ENCODE peak calls at places on chromosomes 16 and 17, in four cellular contexts. Y is upper lobe of left lung, P is fibroblast of pulmonary artery, J is heart right ventricle. S is an unnamed sample.

GRCh38 chr17:2855063-2855600 is 58.9 kb downstream of the RAP1GAP2 start:
- DNase-seq in Y (no peak), P (no peak), J (no peak), S (no peak)

GRCh38 chr16:56163938-56164337 is 27.4 kb upstream of the GNAO1 start:
- DNase-seq in Y (no peak), P (no peak), J (no peak), S (no peak)

GRCh38 chr16:57042157-57043111 is 49.9 kb upstream of the CPNE2 start:
- DNase-seq in Y (no peak), P (no peak), J (no peak), S (peak)

GRCh38 chr17:45077643-45078042 is 16.5 kb downstream of the NMT1 start:
- DNase-seq in Y (no peak), P (no peak), J (no peak), S (no peak)

GRCh38 chr17:28333083-28333746 is 2.1 kb downstream of the IFT20 start:
- DNase-seq in Y (no peak), P (no peak), J (no peak), S (no peak)

GRCh38 chr17:77228224-77229215 is 87.8 kb downstream of the SEC14L1 start:
- DNase-seq in Y (no peak), P (no peak), J (no peak), S (no peak)

GRCh38 chr16:23952128-23953041 is 116.6 kb downstream of the PRKCB start:
- DNase-seq in Y (no peak), P (no peak), J (no peak), S (no peak)

GRCh38 chr17:79049821-79050220 is 24.8 kb upstream of the ENGASE start:
- DNase-seq in Y (peak), P (no peak), J (no peak), S (no peak)

GRCh38 chr17:57757735-57758134 is 12.6 kb upstream of the CCDC182 start:
- DNase-seq in Y (no peak), P (no peak), J (no peak), S (no peak)

GRCh38 chr16:30005341-30006094 is 5.3 kb downstream of the DOC2A start:
- DNase-seq in Y (peak), P (peak), J (no peak), S (peak)

GRCh38 chr17:77343031-77343866 is 202.5 kb downstream of the SEC14L1 start:
- DNase-seq in Y (no peak), P (no peak), J (no peak), S (no peak)

GRCh38 chr17:7217113-7217987 is 2.3 kb downstream of the DLG4 start:
- DNase-seq in Y (peak), P (peak), J (peak), S (no peak)

GRCh38 chr16:15887283-15887682 is 1.1 kb downstream of the CEP20 start:
- DNase-seq in Y (no peak), P (no peak), J (no peak), S (no peak)

GRCh38 chr17:41377546-41377945 is 4.6 kb downstream of the KRT34 start:
- DNase-seq in Y (no peak), P (peak), J (no peak), S (no peak)

DNA sequence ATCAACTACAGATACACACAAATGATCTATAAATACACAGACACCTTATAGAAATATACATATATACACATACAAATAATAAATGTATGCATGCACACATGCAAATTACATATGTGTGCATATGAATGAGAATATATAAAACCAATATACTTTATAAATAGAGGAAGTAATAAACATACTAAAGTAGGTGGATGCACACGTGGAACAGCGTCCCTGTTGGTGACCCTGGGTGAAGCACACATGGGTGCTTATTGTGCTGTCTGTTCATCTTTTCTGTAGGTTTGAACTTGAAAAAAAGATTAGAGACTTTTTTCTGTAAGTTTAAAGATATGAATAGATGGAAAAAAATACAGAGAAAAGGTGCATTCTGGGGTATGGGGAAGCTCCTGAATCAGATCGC is 111.3 kb downstream of the SDR42E1 start:
- DNase-seq in Y (no peak), P (no peak), J (no peak), S (no peak)
- TF ChIP-seq CTCF in Y (no peak), P (no peak), J (no peak), S (no peak)

GRCh38 chr17:14510136-14510535 is 209.3 kb downstream of the HS3ST3B1 start:
- DNase-seq in Y (no peak), P (no peak), J (no peak), S (no peak)

GRCh38 chr17:14513835-14514234 is 213.0 kb downstream of the HS3ST3B1 start:
- DNase-seq in Y (no peak), P (no peak), J (no peak), S (no peak)

GRCh38 chr17:14515015-14515414 is 214.1 kb downstream of the HS3ST3B1 start:
- DNase-seq in Y (no peak), P (no peak), J (no peak), S (no peak)
- TF ChIP-seq CTCF in Y (no peak), P (no peak), J (no peak), S (no peak)

GRCh38 chr16:79769320-79770243 is 169.0 kb upstream of the MAF start:
- DNase-seq in Y (no peak), P (no peak), J (no peak), S (no peak)

GRCh38 chr16:79768594-79768993 is 168.1 kb upstream of the MAF start:
- DNase-seq in Y (no peak), P (no peak), J (no peak), S (no peak)

GRCh38 chr16:79770244-79771064 is 169.9 kb upstream of the MAF start:
- DNase-seq in Y (peak), P (peak), J (peak), S (peak)

GRCh38 chr16:79764415-79765149 is 164.0 kb upstream of the MAF start:
- DNase-seq in Y (no peak), P (no peak), J (no peak), S (no peak)

GRCh38 chr16:79767597-79768280 is 167.2 kb upstream of the MAF start:
- DNase-seq in Y (no peak), P (peak), J (no peak), S (no peak)
- TF ChIP-seq CTCF in Y (no peak), P (peak), J (no peak), S (no peak)

GRCh38 chr16:1159325-1159972 is 6.5 kb downstream of the CACNA1H start:
- DNase-seq in Y (peak), P (no peak), J (peak), S (no peak)
- TF ChIP-seq CTCF in Y (no peak), P (no peak), J (no peak), S (no peak)

DNA sequence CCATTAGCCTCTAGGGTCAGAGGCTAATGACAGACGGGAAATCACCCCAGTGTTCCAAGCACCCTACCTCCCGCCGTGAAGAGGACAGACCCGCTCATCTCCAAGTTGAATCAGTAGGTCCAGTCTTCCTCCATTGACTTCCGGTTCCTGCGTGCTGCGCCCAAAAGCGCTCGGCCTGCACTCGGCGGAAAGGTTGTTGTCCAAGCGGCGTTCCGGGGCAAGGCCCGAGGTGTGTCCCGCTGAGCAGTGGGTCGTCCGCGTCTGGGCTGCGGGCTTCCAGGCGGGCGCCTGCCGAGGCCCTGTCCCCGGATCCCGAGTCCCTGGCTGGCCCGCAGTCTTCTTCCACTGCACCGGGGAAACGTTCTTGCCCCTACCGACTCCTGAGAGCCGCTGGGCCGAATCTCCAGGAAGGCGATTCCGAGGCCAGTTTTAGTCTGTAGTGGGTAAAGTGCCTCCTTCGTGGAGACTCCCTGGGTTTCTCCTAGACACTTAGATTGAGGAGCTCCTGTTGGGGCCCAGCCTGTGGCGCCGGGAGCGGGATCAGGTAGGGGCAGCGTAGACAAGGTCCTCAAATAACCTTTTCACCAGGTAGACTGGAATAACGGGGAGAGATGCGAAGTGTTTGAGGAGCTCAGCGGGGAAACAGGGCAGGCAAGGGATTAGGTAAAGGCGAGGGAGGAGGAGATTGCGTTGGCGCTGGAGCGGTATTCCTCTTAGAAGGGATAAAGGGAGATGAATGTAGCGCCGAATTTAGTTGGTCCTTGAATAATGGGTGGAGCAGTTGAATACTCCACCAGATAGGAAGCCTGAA is at the start of gene TEFM:
- DNase-seq in Y (peak), P (peak), J (peak), S (peak)
- TF ChIP-seq CTCF in Y (peak), P (no peak), J (no peak), S (no peak)

DNA sequence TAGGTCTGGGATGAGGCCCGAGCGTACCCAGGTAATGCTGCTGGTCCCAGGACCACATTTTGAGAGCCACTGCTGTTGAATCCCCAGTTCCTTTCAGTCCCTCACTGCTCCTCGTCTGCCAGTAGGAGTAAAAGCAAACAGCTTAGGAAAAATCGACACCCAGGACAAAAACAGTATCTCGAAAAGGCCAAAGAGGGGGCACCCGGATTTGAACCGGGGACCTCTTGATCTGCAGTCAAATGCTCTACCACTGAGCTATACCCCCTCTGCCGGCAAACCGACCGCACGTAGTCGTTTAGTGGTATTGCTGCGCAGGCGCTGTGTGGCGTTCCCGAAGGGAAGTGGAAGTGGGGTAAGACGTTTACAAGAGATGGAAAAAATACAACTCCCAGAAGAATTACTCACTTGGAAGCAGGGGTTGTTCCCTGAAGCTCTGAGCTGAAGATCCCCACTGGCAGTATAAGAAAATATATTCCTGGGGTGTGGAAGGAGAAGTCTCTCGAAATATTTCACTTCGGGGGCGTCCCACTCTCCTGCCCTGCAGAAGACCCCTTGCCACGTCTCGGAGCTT is 2.2 kb upstream of the PLXDC1 start:
- DNase-seq in Y (peak), P (peak), J (peak), S (peak)
- TF ChIP-seq CTCF in Y (no peak), P (peak), J (peak), S (no peak)

S was measured in activated B cell treated with CpG ODN at 0.5 μM for 24 hours.